ENCODE peak calls at places on chromosomes 2 and 18, in eight cellular contexts. One of them, this sample, is unnamed.

GRCh38 chr2:232901711-232902578 is 31.9 kb downstream of the SNORC start:
- DNase-seq in CD8-positive, alpha-beta T cell: no peak
- DNase-seq in A549: peak
- DNase-seq in lower lobe of right lung: no peak
- DNase-seq in kidney epithelial cell: peak
- DNase-seq in AG09319: peak
- DNase-seq in AG04450: peak
- DNase-seq in K562: peak
- DNase-seq in this sample: no peak

GRCh38 chr2:206056286-206056685 is 29.7 kb downstream of the INO80D start:
- DNase-seq in CD8-positive, alpha-beta T cell: no peak
- DNase-seq in A549: no peak
- DNase-seq in lower lobe of right lung: no peak
- DNase-seq in kidney epithelial cell: no peak
- DNase-seq in AG09319: no peak
- DNase-seq in AG04450: no peak
- DNase-seq in K562: no peak
- DNase-seq in this sample: no peak

GRCh38 chr2:68878753-68879152 is 7.6 kb upstream of the BMP10 start:
- DNase-seq in CD8-positive, alpha-beta T cell: no peak
- DNase-seq in A549: no peak
- DNase-seq in lower lobe of right lung: no peak
- DNase-seq in kidney epithelial cell: no peak
- DNase-seq in AG09319: no peak
- DNase-seq in AG04450: no peak
- DNase-seq in K562: no peak
- DNase-seq in this sample: no peak

GRCh38 chr2:96400049-96401000 is 64.8 kb downstream of the NCAPH start:
- DNase-seq in CD8-positive, alpha-beta T cell: no peak
- DNase-seq in A549: no peak
- DNase-seq in lower lobe of right lung: no peak
- DNase-seq in kidney epithelial cell: no peak
- DNase-seq in AG09319: no peak
- DNase-seq in AG04450: no peak
- DNase-seq in K562: no peak
- DNase-seq in this sample: no peak

GRCh38 chr2:200300650-200301314 is 5.7 kb upstream of the SPATS2L start:
- DNase-seq in CD8-positive, alpha-beta T cell: no peak
- DNase-seq in A549: peak
- DNase-seq in lower lobe of right lung: no peak
- DNase-seq in kidney epithelial cell: peak
- DNase-seq in AG09319: no peak
- DNase-seq in AG04450: no peak
- DNase-seq in K562: peak
- DNase-seq in this sample: no peak

GRCh38 chr2:138202762-138203161 is 238.5 kb downstream of the HNMT start:
- DNase-seq in CD8-positive, alpha-beta T cell: no peak
- DNase-seq in A549: no peak
- DNase-seq in lower lobe of right lung: no peak
- DNase-seq in kidney epithelial cell: no peak
- DNase-seq in AG09319: no peak
- DNase-seq in AG04450: no peak
- DNase-seq in K562: no peak
- DNase-seq in this sample: no peak

GRCh38 chr2:149021761-149022160 is 16.7 kb upstream of the LYPD6B start:
- DNase-seq in CD8-positive, alpha-beta T cell: no peak
- DNase-seq in A549: no peak
- DNase-seq in lower lobe of right lung: no peak
- DNase-seq in kidney epithelial cell: no peak
- DNase-seq in AG09319: no peak
- DNase-seq in AG04450: no peak
- DNase-seq in K562: no peak
- DNase-seq in this sample: no peak

GRCh38 chr18:52812834-52813233 is 472.8 kb downstream of the DCC start:
- DNase-seq in CD8-positive, alpha-beta T cell: no peak
- DNase-seq in A549: no peak
- DNase-seq in lower lobe of right lung: no peak
- DNase-seq in kidney epithelial cell: no peak
- DNase-seq in AG09319: no peak
- DNase-seq in AG04450: no peak
- DNase-seq in K562: no peak
- DNase-seq in this sample: no peak

GRCh38 chr2:25251461-25252273 is 83.3 kb upstream of the POMC start:
- DNase-seq in CD8-positive, alpha-beta T cell: no peak
- DNase-seq in A549: peak
- DNase-seq in lower lobe of right lung: peak
- DNase-seq in kidney epithelial cell: no peak
- DNase-seq in AG09319: no peak
- DNase-seq in AG04450: no peak
- DNase-seq in K562: peak
- DNase-seq in this sample: peak

GRCh38 chr2:240952496-240953246 is 45.7 kb upstream of the SNED1 start:
- DNase-seq in CD8-positive, alpha-beta T cell: no peak
- DNase-seq in A549: no peak
- DNase-seq in lower lobe of right lung: peak
- DNase-seq in kidney epithelial cell: no peak
- DNase-seq in AG09319: no peak
- DNase-seq in AG04450: no peak
- DNase-seq in K562: no peak
- DNase-seq in this sample: no peak

GRCh38 chr2:38155-38554 is 8.2 kb downstream of the FAM110C start:
- DNase-seq in CD8-positive, alpha-beta T cell: no peak
- DNase-seq in A549: peak
- DNase-seq in lower lobe of right lung: no peak
- DNase-seq in kidney epithelial cell: peak
- DNase-seq in AG09319: no peak
- DNase-seq in AG04450: no peak
- DNase-seq in K562: no peak
- DNase-seq in this sample: no peak
- TF ChIP-seq CTCF in CD8-positive, alpha-beta T cell: no peak
- TF ChIP-seq CTCF in A549: no peak
- TF ChIP-seq CTCF in lower lobe of right lung: no peak
- TF ChIP-seq CTCF in kidney epithelial cell: no peak
- TF ChIP-seq CTCF in AG09319: no peak
- TF ChIP-seq CTCF in AG04450: no peak
- TF ChIP-seq CTCF in K562: no peak
- TF ChIP-seq CTCF in this sample: no peak

DNA sequence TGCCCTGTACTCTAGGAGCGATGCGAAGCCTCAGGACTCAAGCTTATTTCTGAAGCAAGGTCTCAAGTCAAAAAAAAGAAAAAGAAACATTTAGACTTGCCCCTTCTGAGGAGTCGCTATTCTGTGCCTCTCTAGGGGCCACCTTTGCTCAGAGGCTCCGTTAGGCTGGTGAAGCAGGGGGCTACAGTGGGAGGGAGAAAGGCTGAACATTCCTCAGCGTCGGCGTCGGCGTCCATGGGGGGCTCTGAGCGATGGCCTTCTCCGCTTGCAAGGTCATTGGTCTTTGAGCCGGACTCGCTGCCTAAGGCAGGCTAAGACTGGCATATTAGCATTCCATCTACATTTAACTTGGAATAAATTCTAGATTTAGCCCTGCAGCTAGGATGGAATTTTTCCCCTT is 53.5 kb upstream of the ATL2 start:
- DNase-seq in CD8-positive, alpha-beta T cell: no peak
- DNase-seq in A549: no peak
- DNase-seq in lower lobe of right lung: no peak
- DNase-seq in kidney epithelial cell: no peak
- DNase-seq in AG09319: no peak
- DNase-seq in AG04450: no peak
- DNase-seq in K562: no peak
- DNase-seq in this sample: no peak
- TF ChIP-seq CTCF in CD8-positive, alpha-beta T cell: no peak
- TF ChIP-seq CTCF in A549: no peak
- TF ChIP-seq CTCF in lower lobe of right lung: no peak
- TF ChIP-seq CTCF in kidney epithelial cell: no peak
- TF ChIP-seq CTCF in AG09319: no peak
- TF ChIP-seq CTCF in AG04450: no peak
- TF ChIP-seq CTCF in K562: no peak
- TF ChIP-seq CTCF in this sample: no peak

GRCh38 chr2:109230980-109231420 is 102.0 kb downstream of the SH3RF3 start:
- DNase-seq in CD8-positive, alpha-beta T cell: no peak
- DNase-seq in A549: no peak
- DNase-seq in lower lobe of right lung: no peak
- DNase-seq in kidney epithelial cell: no peak
- DNase-seq in AG09319: no peak
- DNase-seq in AG04450: no peak
- DNase-seq in K562: no peak
- DNase-seq in this sample: no peak
- TF ChIP-seq CTCF in CD8-positive, alpha-beta T cell: no peak
- TF ChIP-seq CTCF in A549: no peak
- TF ChIP-seq CTCF in lower lobe of right lung: no peak
- TF ChIP-seq CTCF in kidney epithelial cell: no peak
- TF ChIP-seq CTCF in AG09319: no peak
- TF ChIP-seq CTCF in AG04450: no peak
- TF ChIP-seq CTCF in K562: no peak
- TF ChIP-seq CTCF in this sample: no peak

DNA sequence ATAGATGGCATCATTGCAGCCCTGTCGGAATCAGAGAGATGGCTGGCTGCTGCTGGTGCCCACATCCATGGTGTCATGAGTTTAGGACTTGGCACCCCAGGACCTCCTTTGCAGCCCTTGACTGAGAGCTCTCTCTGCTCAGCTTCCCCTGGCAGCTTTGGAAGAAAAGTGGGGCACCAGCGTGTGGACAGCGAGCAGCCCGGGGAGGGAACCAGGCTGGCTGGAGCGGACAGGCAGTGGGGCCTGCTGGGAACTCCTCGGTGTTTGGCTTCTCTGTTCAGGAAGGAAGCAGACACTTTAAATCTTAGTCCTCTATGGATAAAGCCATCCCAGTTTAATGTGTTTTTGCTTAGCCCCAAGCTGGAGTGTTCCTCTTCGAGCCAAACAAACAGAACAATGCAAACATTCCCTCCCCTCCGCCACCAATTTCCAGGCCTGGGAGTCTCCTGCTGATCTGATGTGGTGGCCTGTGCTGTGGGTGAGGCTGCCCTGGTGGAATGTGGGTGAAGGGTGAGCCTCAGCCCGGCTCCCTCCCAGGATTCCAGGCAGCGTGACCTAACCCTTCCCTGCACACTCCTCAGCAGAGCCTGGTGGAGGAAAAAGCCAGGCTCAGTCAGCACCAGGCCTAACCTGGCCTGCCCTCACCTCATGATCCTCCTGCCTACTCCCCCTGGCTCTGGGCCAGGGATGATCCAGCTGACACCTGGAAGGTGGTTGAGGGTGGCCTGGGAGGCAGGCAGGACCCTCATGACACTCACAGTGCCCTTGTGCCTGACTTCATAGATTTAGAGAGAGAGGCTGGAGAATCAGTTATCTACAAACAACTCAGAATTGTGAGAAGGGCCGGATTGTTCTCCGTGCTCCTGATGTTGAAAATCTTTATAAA is 21.6 kb upstream of the ITGB6 start:
- DNase-seq in CD8-positive, alpha-beta T cell: no peak
- DNase-seq in A549: peak
- DNase-seq in lower lobe of right lung: peak
- DNase-seq in kidney epithelial cell: no peak
- DNase-seq in AG09319: no peak
- DNase-seq in AG04450: no peak
- DNase-seq in K562: no peak
- DNase-seq in this sample: no peak
- TF ChIP-seq CTCF in CD8-positive, alpha-beta T cell: no peak
- TF ChIP-seq CTCF in A549: no peak
- TF ChIP-seq CTCF in lower lobe of right lung: no peak
- TF ChIP-seq CTCF in kidney epithelial cell: no peak
- TF ChIP-seq CTCF in AG09319: no peak
- TF ChIP-seq CTCF in AG04450: no peak
- TF ChIP-seq CTCF in K562: no peak
- TF ChIP-seq CTCF in this sample: no peak

GRCh38 chr2:28960401-28960800 is 20.7 kb upstream of the TOGARAM2 start:
- DNase-seq in CD8-positive, alpha-beta T cell: no peak
- DNase-seq in A549: no peak
- DNase-seq in lower lobe of right lung: no peak
- DNase-seq in kidney epithelial cell: no peak
- DNase-seq in AG09319: no peak
- DNase-seq in AG04450: no peak
- DNase-seq in K562: no peak
- DNase-seq in this sample: no peak

GRCh38 chr2:28958689-28959088 is 22.4 kb upstream of the TOGARAM2 start:
- DNase-seq in CD8-positive, alpha-beta T cell: peak
- DNase-seq in A549: peak
- DNase-seq in lower lobe of right lung: no peak
- DNase-seq in kidney epithelial cell: no peak
- DNase-seq in AG09319: peak
- DNase-seq in AG04450: peak
- DNase-seq in K562: peak
- DNase-seq in this sample: peak

GRCh38 chr2:28956415-28956826 is 24.7 kb upstream of the TOGARAM2 start:
- DNase-seq in CD8-positive, alpha-beta T cell: no peak
- DNase-seq in A549: no peak
- DNase-seq in lower lobe of right lung: peak
- DNase-seq in kidney epithelial cell: no peak
- DNase-seq in AG09319: no peak
- DNase-seq in AG04450: no peak
- DNase-seq in K562: peak
- DNase-seq in this sample: peak

GRCh38 chr2:28955492-28955891 is 25.6 kb upstream of the TOGARAM2 start:
- DNase-seq in CD8-positive, alpha-beta T cell: no peak
- DNase-seq in A549: no peak
- DNase-seq in lower lobe of right lung: no peak
- DNase-seq in kidney epithelial cell: no peak
- DNase-seq in AG09319: no peak
- DNase-seq in AG04450: no peak
- DNase-seq in K562: no peak
- DNase-seq in this sample: no peak

GRCh38 chr2:28956890-28957289 is 24.2 kb upstream of the TOGARAM2 start:
- DNase-seq in CD8-positive, alpha-beta T cell: no peak
- DNase-seq in A549: no peak
- DNase-seq in lower lobe of right lung: no peak
- DNase-seq in kidney epithelial cell: no peak
- DNase-seq in AG09319: no peak
- DNase-seq in AG04450: no peak
- DNase-seq in K562: no peak
- DNase-seq in this sample: no peak
- TF ChIP-seq CTCF in CD8-positive, alpha-beta T cell: peak
- TF ChIP-seq CTCF in A549: peak
- TF ChIP-seq CTCF in lower lobe of right lung: peak
- TF ChIP-seq CTCF in kidney epithelial cell: peak
- TF ChIP-seq CTCF in AG09319: peak
- TF ChIP-seq CTCF in AG04450: peak
- TF ChIP-seq CTCF in K562: peak
- TF ChIP-seq CTCF in this sample: peak